ENCODE peak calls at places on chromosomes 2 and 18, in five cellular contexts. K is Peyer's patch; V is NT2/D1; J is transverse colon; O is effector memory CD4-positive, alpha-beta T cell. C is an unnamed sample. For H3K4me1, the result is how much of the 10 kb centered on the place peaks cover.

GRCh38 chr2:152320166-152320565 is 14.8 kb upstream of the FMNL2 start:
- DNase-seq in K (no peak), V (no peak), J (no peak), O (no peak), C (no peak)

GRCh38 chr2:180101846-180102245 is 94.7 kb upstream of the CWC22 start:
- DNase-seq in V (no peak), J (no peak), K (no peak), O (no peak), C (peak)

GRCh38 chr2:225495706-225496105 is 96.2 kb downstream of the NYAP2 start:
- DNase-seq in K (no peak), J (no peak), V (no peak), O (no peak), C (no peak)

GRCh38 chr2:133821107-133821760 is 253.0 kb upstream of the NCKAP5 start:
- DNase-seq in O (no peak), K (no peak), V (no peak), J (no peak), C (peak)

GRCh38 chr18:25672490-25672889 is 320.5 kb upstream of the ZNF521 start:
- DNase-seq in K (no peak), V (no peak), O (no peak), J (no peak), C (no peak)

GRCh38 chr2:67627456-67627855 is 230.3 kb downstream of the ETAA1 start:
- DNase-seq in J (no peak), V (no peak), K (no peak), O (no peak), C (no peak)

GRCh38 chr2:24820175-24820513 is 26.9 kb downstream of the CENPO start:
- DNase-seq in K (no peak), V (no peak), J (no peak), O (no peak), C (no peak)

GRCh38 chr2:129167456-129167855 is 812.0 kb upstream of the RAB6C start:
- DNase-seq in K (no peak), O (no peak), J (no peak), V (no peak), C (no peak)

GRCh38 chr2:102253140-102253752 is 58.1 kb upstream of the IL1RL1 start:
- DNase-seq in J (no peak), O (no peak), V (no peak), K (no peak), C (no peak)

GRCh38 chr2:70103531-70104061 is 16.3 kb downstream of the PCBP1 start:
- DNase-seq in K (peak), O (no peak), V (no peak), J (no peak), C (peak)
- H3K4me1 ChIP-seq in K (under half), O (under half), V (under half), J (under half), C (under half)

GRCh38 chr2:48140586-48140985 is 234.3 kb upstream of the FBXO11 start:
- DNase-seq in O (no peak), K (no peak), J (no peak), V (no peak), C (no peak)
- H3K4me1 ChIP-seq in O (under half), K (under half), J (under half), V (under half), C (under half)

GRCh38 chr2:183035298-183035953 is 2.8 kb downstream of the NCKAP1 start:
- DNase-seq in O (no peak), V (no peak), K (no peak), J (no peak), C (peak)

GRCh38 chr2:183037281-183037659 is 987 bp downstream of the NCKAP1 start:
- DNase-seq in O (no peak), V (no peak), J (no peak), K (no peak), C (peak)

GRCh38 chr2:183035954-183036669 is 2.1 kb downstream of the NCKAP1 start:
- DNase-seq in K (no peak), J (no peak), O (no peak), V (no peak), C (no peak)

GRCh38 chr2:183033951-183034350 is 4.3 kb downstream of the NCKAP1 start:
- DNase-seq in J (no peak), O (no peak), V (no peak), K (no peak), C (no peak)

GRCh38 chr2:183034806-183035205 is 3.5 kb downstream of the NCKAP1 start:
- DNase-seq in O (no peak), V (no peak), J (no peak), K (no peak), C (peak)
- H3K4me1 ChIP-seq in O (under half), V (under half), J (under half), K (under half), C (half or more)

GRCh38 chr2:120768112-120769048 is 32.7 kb downstream of the GLI2 start:
- DNase-seq in K (no peak), V (no peak), J (no peak), O (no peak), C (no peak)
- H3K4me1 ChIP-seq in K (under half), V (under half), J (under half), O (under half), C (half or more)

DNA sequence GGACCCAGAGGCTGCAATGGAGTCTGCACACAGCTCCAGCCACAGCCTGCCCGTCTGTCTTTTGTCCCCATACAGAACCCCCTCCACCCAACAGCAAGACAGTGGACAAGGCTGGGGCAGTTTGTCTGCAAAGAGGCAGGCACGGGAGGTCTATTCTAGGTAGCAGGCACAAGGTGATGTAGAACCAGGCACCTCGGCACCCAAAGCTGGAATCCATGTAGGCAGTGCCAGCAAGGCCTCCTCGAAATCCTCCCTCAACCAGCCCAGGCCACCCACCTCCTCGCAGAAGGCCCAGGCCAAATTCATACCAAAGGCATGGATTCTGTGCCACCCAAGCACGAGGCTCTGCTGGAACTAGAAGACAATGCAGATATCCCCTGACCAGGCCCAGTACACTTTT is 179.2 kb downstream of the TNS1 start:
- DNase-seq in K (no peak), V (no peak), O (no peak), J (no peak), C (no peak)
- H3K4me1 ChIP-seq in K (under half), V (under half), O (under half), J (under half), C (under half)

C was measured in adipocyte.